ENCODE peak calls at places on chromosomes 12 and 14, in nine cellular contexts. One of them, this sample, is unnamed.
A peak's percentile ranks its signal among the peaks of the same experiment; 100 is the strongest.

GRCh38 chr14:85607571-85608219 is 77.8 kb downstream of the FLRT2 start:
- DNase-seq in lower leg skin: no peak
- DNase-seq in Peyer's patch: no peak
- DNase-seq in esophagus squamous epithelium: no peak
- DNase-seq in uterus: no peak
- DNase-seq in stomach: no peak
- DNase-seq in ovary: no peak
- DNase-seq in heart left ventricle: no peak
- DNase-seq in thyroid gland: no peak
- DNase-seq in this sample: no peak

GRCh38 chr12:124995200-124995961 is 1.9 kb downstream of the BRI3BP start:
- DNase-seq in stomach: no peak
- DNase-seq in heart left ventricle: no peak
- DNase-seq in thyroid gland: no peak
- DNase-seq in Peyer's patch: no peak
- DNase-seq in ovary: no peak
- DNase-seq in uterus: no peak
- DNase-seq in lower leg skin: no peak
- DNase-seq in esophagus squamous epithelium: no peak
- DNase-seq in this sample: no peak

GRCh38 chr14:36981832-36982528 is 190.4 kb downstream of the SLC25A21 start:
- DNase-seq in heart left ventricle: no peak
- DNase-seq in Peyer's patch: no peak
- DNase-seq in lower leg skin: no peak
- DNase-seq in stomach: no peak
- DNase-seq in uterus: no peak
- DNase-seq in thyroid gland: no peak
- DNase-seq in esophagus squamous epithelium: no peak
- DNase-seq in ovary: no peak
- DNase-seq in this sample: no peak

GRCh38 chr12:49365542-49365941 is 1.7 kb upstream of the SPATS2 start:
- DNase-seq in esophagus squamous epithelium: no peak
- DNase-seq in ovary: no peak
- DNase-seq in Peyer's patch: no peak
- DNase-seq in heart left ventricle: no peak
- DNase-seq in stomach: no peak
- DNase-seq in lower leg skin: no peak
- DNase-seq in thyroid gland: no peak
- DNase-seq in uterus: no peak
- DNase-seq in this sample: no peak

GRCh38 chr12:49706351-49707126 is 666 bp downstream of the FMNL3 start:
- DNase-seq in Peyer's patch: no peak
- DNase-seq in esophagus squamous epithelium: no peak
- DNase-seq in heart left ventricle: peak; percentile 43
- DNase-seq in lower leg skin: peak; percentile 87
- DNase-seq in stomach: peak; percentile 26
- DNase-seq in ovary: peak; percentile 56
- DNase-seq in uterus: peak; percentile 41
- DNase-seq in thyroid gland: peak; percentile 37
- DNase-seq in this sample: no peak

GRCh38 chr12:113837059-113837458 is 129.1 kb downstream of the RBM19 start:
- DNase-seq in lower leg skin: no peak
- DNase-seq in Peyer's patch: no peak
- DNase-seq in esophagus squamous epithelium: no peak
- DNase-seq in ovary: no peak
- DNase-seq in uterus: no peak
- DNase-seq in stomach: no peak
- DNase-seq in heart left ventricle: no peak
- DNase-seq in thyroid gland: no peak
- DNase-seq in this sample: no peak

GRCh38 chr12:43370299-43370698 is 181.7 kb downstream of the ADAMTS20 start:
- DNase-seq in uterus: no peak
- DNase-seq in Peyer's patch: no peak
- DNase-seq in ovary: no peak
- DNase-seq in heart left ventricle: no peak
- DNase-seq in thyroid gland: no peak
- DNase-seq in stomach: no peak
- DNase-seq in lower leg skin: no peak
- DNase-seq in esophagus squamous epithelium: no peak
- DNase-seq in this sample: no peak

GRCh38 chr14:103460415-103460814 is 62.2 kb downstream of the CKB start:
- DNase-seq in Peyer's patch: no peak
- DNase-seq in heart left ventricle: no peak
- DNase-seq in esophagus squamous epithelium: no peak
- DNase-seq in uterus: no peak
- DNase-seq in ovary: no peak
- DNase-seq in stomach: no peak
- DNase-seq in thyroid gland: no peak
- DNase-seq in lower leg skin: no peak
- DNase-seq in this sample: no peak

GRCh38 chr12:14885718-14886201 is at the start of gene MGP:
- DNase-seq in thyroid gland: peak; percentile 36
- DNase-seq in esophagus squamous epithelium: no peak
- DNase-seq in Peyer's patch: no peak
- DNase-seq in uterus: peak; percentile 67
- DNase-seq in lower leg skin: peak; percentile 90
- DNase-seq in stomach: no peak
- DNase-seq in ovary: peak; percentile 50
- DNase-seq in heart left ventricle: peak; percentile 61
- DNase-seq in this sample: no peak

GRCh38 chr12:112353389-112353788 is 28.8 kb downstream of the HECTD4 start:
- DNase-seq in esophagus squamous epithelium: no peak
- DNase-seq in ovary: no peak
- DNase-seq in Peyer's patch: no peak
- DNase-seq in lower leg skin: no peak
- DNase-seq in thyroid gland: no peak
- DNase-seq in stomach: no peak
- DNase-seq in heart left ventricle: no peak
- DNase-seq in uterus: no peak
- DNase-seq in this sample: no peak

GRCh38 chr14:94540031-94540794 is 21.0 kb upstream of the SERPINA4 start:
- DNase-seq in Peyer's patch: peak; percentile 27
- DNase-seq in ovary: no peak
- DNase-seq in heart left ventricle: no peak
- DNase-seq in lower leg skin: peak; percentile 77
- DNase-seq in stomach: no peak
- DNase-seq in uterus: no peak
- DNase-seq in thyroid gland: no peak
- DNase-seq in esophagus squamous epithelium: no peak
- DNase-seq in this sample: no peak

GRCh38 chr12:45008211-45008610 is 42.7 kb downstream of the DBX2 start:
- DNase-seq in thyroid gland: no peak
- DNase-seq in lower leg skin: no peak
- DNase-seq in uterus: no peak
- DNase-seq in stomach: no peak
- DNase-seq in ovary: no peak
- DNase-seq in esophagus squamous epithelium: no peak
- DNase-seq in heart left ventricle: no peak
- DNase-seq in Peyer's patch: no peak
- DNase-seq in this sample: no peak

GRCh38 chr14:94930690-94931089 is 160.8 kb upstream of the GSC start:
- DNase-seq in stomach: no peak
- DNase-seq in Peyer's patch: no peak
- DNase-seq in ovary: no peak
- DNase-seq in esophagus squamous epithelium: no peak
- DNase-seq in uterus: no peak
- DNase-seq in thyroid gland: no peak
- DNase-seq in heart left ventricle: no peak
- DNase-seq in lower leg skin: peak; percentile 63
- DNase-seq in this sample: no peak

GRCh38 chr12:122421263-122421814 is 1.1 kb downstream of the CLIP1 start:
- DNase-seq in Peyer's patch: no peak
- DNase-seq in uterus: peak; percentile 59
- DNase-seq in lower leg skin: peak; percentile 92
- DNase-seq in heart left ventricle: peak; percentile 43
- DNase-seq in esophagus squamous epithelium: no peak
- DNase-seq in thyroid gland: peak; percentile 81
- DNase-seq in stomach: peak; percentile 35
- DNase-seq in ovary: peak; percentile 48
- DNase-seq in this sample: peak; percentile 72

GRCh38 chr14:67853207-67853606 is 33.6 kb downstream of the RAD51B start:
- DNase-seq in heart left ventricle: no peak
- DNase-seq in esophagus squamous epithelium: no peak
- DNase-seq in uterus: no peak
- DNase-seq in ovary: no peak
- DNase-seq in lower leg skin: no peak
- DNase-seq in Peyer's patch: no peak
- DNase-seq in stomach: no peak
- DNase-seq in thyroid gland: no peak
- DNase-seq in this sample: no peak

GRCh38 chr12:52250048-52250990 is 17.3 kb downstream of the KRT7 start:
- DNase-seq in lower leg skin: peak; percentile 82
- DNase-seq in Peyer's patch: no peak
- DNase-seq in esophagus squamous epithelium: no peak
- DNase-seq in thyroid gland: no peak
- DNase-seq in uterus: no peak
- DNase-seq in ovary: no peak
- DNase-seq in heart left ventricle: no peak
- DNase-seq in stomach: no peak
- DNase-seq in this sample: no peak
- TF ChIP-seq POLR2A in lower leg skin: no peak
- TF ChIP-seq POLR2A in Peyer's patch: no peak
- TF ChIP-seq POLR2A in esophagus squamous epithelium: no peak
- TF ChIP-seq POLR2A in thyroid gland: no peak
- TF ChIP-seq POLR2A in uterus: no peak
- TF ChIP-seq POLR2A in ovary: no peak
- TF ChIP-seq POLR2A in heart left ventricle: no peak
- TF ChIP-seq POLR2A in stomach: no peak
- TF ChIP-seq POLR2A in this sample: no peak

DNA sequence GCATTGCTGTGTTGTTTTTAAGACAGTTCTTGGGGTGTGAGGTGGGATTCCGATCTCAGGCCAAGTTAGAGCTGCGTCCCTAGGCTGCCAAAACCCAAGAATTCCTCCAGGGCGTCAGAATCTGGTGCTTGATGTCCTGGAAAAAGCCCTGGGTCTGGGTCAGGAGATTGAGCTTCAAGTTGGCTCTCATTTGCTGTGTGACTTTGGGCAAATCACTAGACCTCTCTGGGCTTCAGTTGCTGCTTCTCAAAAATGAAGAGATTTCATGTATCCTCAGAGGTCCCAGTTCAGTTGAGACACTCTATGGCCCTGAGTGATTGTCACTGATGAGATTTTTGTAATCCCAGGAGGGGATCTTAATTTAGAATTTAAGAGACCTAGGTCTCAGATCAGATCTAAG is 1.9 kb downstream of the WSCD2 start:
- DNase-seq in ovary: no peak
- DNase-seq in thyroid gland: peak; percentile 21
- DNase-seq in heart left ventricle: no peak
- DNase-seq in stomach: no peak
- DNase-seq in uterus: no peak
- DNase-seq in Peyer's patch: no peak
- DNase-seq in lower leg skin: no peak
- DNase-seq in esophagus squamous epithelium: no peak
- DNase-seq in this sample: no peak
- TF ChIP-seq CTCF in ovary: no peak
- TF ChIP-seq CTCF in thyroid gland: no peak
- TF ChIP-seq CTCF in heart left ventricle: no peak
- TF ChIP-seq CTCF in stomach: no peak
- TF ChIP-seq CTCF in uterus: no peak
- TF ChIP-seq CTCF in Peyer's patch: no peak
- TF ChIP-seq CTCF in lower leg skin: no peak
- TF ChIP-seq CTCF in esophagus squamous epithelium: no peak
- TF ChIP-seq CTCF in this sample: no peak

GRCh38 chr12:119669744-119670472 is 2.0 kb downstream of the PRKAB1 start:
- DNase-seq in heart left ventricle: no peak
- DNase-seq in lower leg skin: no peak
- DNase-seq in uterus: no peak
- DNase-seq in thyroid gland: no peak
- DNase-seq in esophagus squamous epithelium: no peak
- DNase-seq in ovary: no peak
- DNase-seq in Peyer's patch: peak; percentile 64
- DNase-seq in stomach: peak; percentile 84
- DNase-seq in this sample: no peak

GRCh38 chr12:119666226-119666808 is 1.6 kb upstream of the PRKAB1 start:
- DNase-seq in stomach: no peak
- DNase-seq in lower leg skin: no peak
- DNase-seq in thyroid gland: no peak
- DNase-seq in Peyer's patch: no peak
- DNase-seq in ovary: no peak
- DNase-seq in heart left ventricle: no peak
- DNase-seq in esophagus squamous epithelium: no peak
- DNase-seq in uterus: no peak
- DNase-seq in this sample: no peak

GRCh38 chr12:119666900-119667576 is 895 bp upstream of the PRKAB1 start:
- DNase-seq in heart left ventricle: no peak
- DNase-seq in uterus: no peak
- DNase-seq in Peyer's patch: no peak
- DNase-seq in thyroid gland: no peak
- DNase-seq in lower leg skin: no peak
- DNase-seq in stomach: no peak
- DNase-seq in esophagus squamous epithelium: no peak
- DNase-seq in ovary: no peak
- DNase-seq in this sample: no peak

GRCh38 chr12:119668315-119668651 is 350 bp downstream of the PRKAB1 start:
- DNase-seq in Peyer's patch: no peak
- DNase-seq in thyroid gland: no peak
- DNase-seq in uterus: no peak
- DNase-seq in ovary: no peak
- DNase-seq in heart left ventricle: no peak
- DNase-seq in lower leg skin: no peak
- DNase-seq in stomach: no peak
- DNase-seq in esophagus squamous epithelium: no peak
- DNase-seq in this sample: no peak

DNA sequence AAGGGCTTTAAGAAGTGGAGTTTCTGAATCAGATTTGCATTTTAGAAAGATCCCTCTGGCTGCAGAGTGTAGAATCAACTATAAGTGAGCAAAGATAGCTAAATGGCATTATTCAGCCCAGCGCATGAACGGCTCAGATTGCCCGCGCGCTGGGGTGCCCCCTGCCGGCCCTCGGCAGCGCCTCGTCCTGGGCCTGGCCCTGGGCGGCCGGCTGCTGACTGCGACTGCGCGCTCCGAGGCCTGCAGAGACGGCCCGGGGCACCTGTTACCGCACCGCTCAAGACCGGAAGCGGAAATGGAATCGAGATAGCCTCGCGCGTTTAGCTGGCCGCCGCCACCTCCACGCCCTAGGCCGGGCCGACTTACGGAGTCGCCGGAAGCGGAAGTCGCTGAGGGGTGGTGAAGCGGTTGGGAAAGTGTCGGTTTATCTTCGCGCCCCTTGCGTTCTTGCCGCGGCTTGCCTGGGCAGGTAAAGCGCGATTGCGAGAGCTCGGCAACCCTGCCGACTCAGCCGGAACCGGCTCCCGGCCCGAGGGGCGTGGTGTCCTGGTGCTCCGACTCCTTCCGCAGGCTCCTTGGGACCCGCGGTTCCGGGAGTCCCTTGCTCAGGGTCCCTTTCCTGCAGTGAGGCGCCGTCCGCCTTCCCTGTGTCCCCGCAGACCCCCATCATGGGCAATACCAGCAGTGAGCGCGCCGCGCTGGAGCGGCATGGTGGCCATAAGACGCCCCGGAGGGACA is at the start of gene PRKAB1:
- DNase-seq in stomach: peak; percentile 99
- DNase-seq in esophagus squamous epithelium: peak; percentile 79
- DNase-seq in heart left ventricle: peak; percentile 96
- DNase-seq in uterus: peak; percentile 93
- DNase-seq in Peyer's patch: peak; percentile 96
- DNase-seq in thyroid gland: peak; percentile 98
- DNase-seq in lower leg skin: peak; percentile 99
- DNase-seq in ovary: peak; percentile 94
- DNase-seq in this sample: peak; percentile 99
- TF ChIP-seq POLR2A in stomach: no peak
- TF ChIP-seq POLR2A in esophagus squamous epithelium: peak; percentile 73
- TF ChIP-seq POLR2A in heart left ventricle: no peak
- TF ChIP-seq POLR2A in uterus: no peak
- TF ChIP-seq POLR2A in Peyer's patch: peak; percentile 97
- TF ChIP-seq POLR2A in thyroid gland: peak; percentile 86
- TF ChIP-seq POLR2A in lower leg skin: no peak
- TF ChIP-seq POLR2A in ovary: no peak
- TF ChIP-seq POLR2A in this sample: no peak

GRCh38 chr12:52696588-52696987 is 6.7 kb downstream of the KRT77 start:
- DNase-seq in Peyer's patch: no peak
- DNase-seq in stomach: no peak
- DNase-seq in heart left ventricle: no peak
- DNase-seq in ovary: no peak
- DNase-seq in uterus: no peak
- DNase-seq in esophagus squamous epithelium: no peak
- DNase-seq in thyroid gland: no peak
- DNase-seq in lower leg skin: no peak
- DNase-seq in this sample: no peak
- TF ChIP-seq CTCF in Peyer's patch: no peak
- TF ChIP-seq CTCF in stomach: no peak
- TF ChIP-seq CTCF in heart left ventricle: no peak
- TF ChIP-seq CTCF in ovary: no peak
- TF ChIP-seq CTCF in uterus: no peak
- TF ChIP-seq CTCF in esophagus squamous epithelium: no peak
- TF ChIP-seq CTCF in thyroid gland: no peak
- TF ChIP-seq CTCF in lower leg skin: no peak
- TF ChIP-seq CTCF in this sample: no peak

This sample was measured in spleen.